ENCODE peak calls at places on chromosomes 11 and 22, in seven cellular contexts. N, Z, Y, D, K, J and V are unnamed samples.

GRCh38 chr11:69808708-69809107 is 10.5 kb downstream of the FGF3 start:
- DNase-seq in N (no peak), Z (peak), Y (no peak), D (no peak), K (no peak), J (no peak), V (no peak)

GRCh38 chr22:47030881-47031627 is 268.6 kb downstream of the TBC1D22A start:
- DNase-seq in N (no peak), Z (peak), Y (no peak), D (no peak), K (no peak), J (peak), V (no peak)

GRCh38 chr11:49432242-49432848 is 223.9 kb upstream of the FOLH1 start:
- DNase-seq in N (no peak), Z (no peak), Y (no peak), D (no peak), K (no peak), J (no peak), V (no peak)

GRCh38 chr11:69212121-69213110 is 56.7 kb downstream of the SMIM38 start:
- DNase-seq in N (no peak), Z (no peak), Y (no peak), D (no peak), K (no peak), J (no peak), V (no peak)

GRCh38 chr22:17633217-17633997 is 4.9 kb upstream of the ATP6V1E1 start:
- DNase-seq in N (no peak), Z (peak), Y (no peak), D (no peak), K (no peak), J (peak), V (peak)

GRCh38 chr22:25492950-25493790 is 71.3 kb upstream of the GRK3 start:
- DNase-seq in N (no peak), Z (no peak), Y (no peak), D (no peak), K (no peak), J (no peak), V (peak)

GRCh38 chr11:134640971-134641968 is 229.2 kb upstream of the B3GAT1 start:
- DNase-seq in N (no peak), Z (no peak), Y (no peak), D (no peak), K (no peak), J (no peak), V (no peak)

GRCh38 chr11:65404638-65405339 is 17.8 kb upstream of the NEAT1 start:
- DNase-seq in N (no peak), Z (no peak), Y (no peak), D (no peak), K (no peak), J (no peak), V (no peak)

GRCh38 chr11:65116370-65117205 is 913 bp downstream of the ZNHIT2 start:
- DNase-seq in N (peak), Z (peak), Y (peak), D (peak), K (peak), J (peak), V (no peak)

GRCh38 chr11:32266611-32267010 is 168.7 kb downstream of the WT1 start:
- DNase-seq in N (no peak), Z (no peak), Y (no peak), D (no peak), K (no peak), J (no peak), V (no peak)

GRCh38 chr11:926341-926916 is 759 bp downstream of the AP2A2 start:
- DNase-seq in N (no peak), Z (peak), Y (no peak), D (no peak), K (no peak), J (peak), V (peak)